ENCODE peak calls at places on chromosomes 4 and X, in eight cellular contexts. R is HEK293T; H is central memory CD4-positive, alpha-beta T cell; V is stimulated activated CD4-positive, alpha-beta T cell treated with anti-CD3 and anti-CD28 coated beads, Interleukin-4, amount 100 ng/mL, for 48 hours; A is kidney glomerular epithelial cell; N is frontal cortex; T is astrocyte of the spinal cord; L is fibroblast of mammary gland. B is an unnamed sample.

GRCh38 chr4:5361968-5362367 is 310.7 kb downstream of the STK32B start:
- DNase-seq in H (no peak), N (no peak), V (no peak), L (peak), A (no peak), T (peak), R (no peak), B (no peak)

GRCh38 chrX:46903458-46904242 is 8.6 kb upstream of the JADE3 start:
- DNase-seq in N (peak), R (peak), A (peak), T (peak), V (peak), L (peak), H (peak), B (peak)

GRCh38 chrX:97685753-97686152 is 802.0 kb downstream of the RPA4 start:
- DNase-seq in N (peak), R (peak), T (peak), V (no peak), H (no peak), L (peak), A (no peak), B (peak)

GRCh38 chr4:112075129-112075753 is 70.0 kb upstream of the FAM241A start:
- DNase-seq in V (no peak), N (no peak), A (peak), H (peak), T (peak), L (peak), R (peak), B (peak)

GRCh38 chrX:70132244-70132643 is 1.0 kb upstream of the IGBP1 start:
- DNase-seq in T (no peak), A (no peak), H (no peak), V (no peak), N (no peak), R (no peak), L (peak), B (no peak)

GRCh38 chr4:151199496-151200190 is 77.3 kb upstream of the PRSS48 start:
- DNase-seq in L (no peak), A (no peak), N (no peak), R (no peak), T (no peak), V (no peak), H (no peak), B (peak)

GRCh38 chr4:70183168-70183939 is 12.2 kb upstream of the ODAM start:
- DNase-seq in A (peak), H (no peak), V (peak), R (peak), T (peak), L (peak), N (no peak), B (peak)

GRCh38 chrX:22629105-22629725 is 356.5 kb downstream of the CBLL2 start:
- DNase-seq in H (no peak), V (no peak), N (no peak), R (no peak), A (peak), T (peak), L (peak), B (no peak)

GRCh38 chr4:144611850-144612249 is 34.1 kb upstream of the HHIP start:
- DNase-seq in R (peak), H (no peak), T (no peak), N (peak), A (peak), V (no peak), L (peak), B (peak)

GRCh38 chr4:74535471-74535870 is 90.5 kb downstream of the AREG start:
- DNase-seq in A (no peak), H (no peak), V (no peak), T (no peak), N (no peak), L (no peak), R (no peak), B (no peak)